ENCODE peak calls at places on chromosomes 11 and 22, in five cellular contexts. B is suprapubic skin, L is right cardiac atrium, T is OCI-LY7, W is A673. K is an unnamed sample.

GRCh38 chr22:26648011-26648497 is 9.3 kb upstream of the MIAT start:
- DNase-seq in B (no peak), L (no peak), T (peak; percentile 67), W (no peak), K (no peak)

GRCh38 chr11:98365185-98365584 is 655.6 kb upstream of the CNTN5 start:
- DNase-seq in B (no peak), L (no peak), T (no peak), W (no peak), K (no peak)

GRCh38 chr11:75155570-75156422 is 4.9 kb downstream of the SLCO2B1 start:
- DNase-seq in B (no peak), L (no peak), T (no peak), W (no peak), K (no peak)

GRCh38 chr11:126817096-126817495 is 183.5 kb downstream of the KIRREL3 start:
- DNase-seq in B (no peak), L (no peak), T (no peak), W (no peak), K (no peak)

GRCh38 chr22:25729016-25729415 is 13.0 kb upstream of the MYO18B start:
- DNase-seq in B (no peak), L (no peak), T (no peak), W (no peak), K (no peak)

GRCh38 chr11:126645206-126645605 is 289.7 kb downstream of the ST3GAL4 start:
- DNase-seq in B (no peak), L (no peak), T (no peak), W (no peak), K (no peak)

GRCh38 chr22:40679964-40680818 is 907 bp downstream of the MCHR1 start:
- DNase-seq in B (no peak), L (no peak), T (no peak), W (peak; percentile 34), K (no peak)

GRCh38 chr22:40220316-40221054 is 42.8 kb downstream of the TNRC6B start:
- DNase-seq in B (no peak), L (no peak), T (no peak), W (no peak), K (no peak)

GRCh38 chr11:1049431-1049891 is 12.9 kb upstream of the MUC6 start:
- DNase-seq in B (no peak), L (peak; percentile 36), T (no peak), W (no peak), K (no peak)

GRCh38 chr22:23058063-23058462 is 12.3 kb upstream of the GNAZ start:
- DNase-seq in B (no peak), L (no peak), T (no peak), W (no peak), K (no peak)

GRCh38 chr11:9745411-9746211 is 81.7 kb downstream of the SWAP70 start:
- DNase-seq in B (no peak), L (no peak), T (peak; percentile 74), W (no peak), K (no peak)

GRCh38 chr11:15884131-15884530 is 472.2 kb downstream of the SOX6 start:
- DNase-seq in B (no peak), L (peak; percentile 70), T (no peak), W (no peak), K (no peak)

GRCh38 chr11:115324569-115325432 is 179.4 kb downstream of the CADM1 start:
- DNase-seq in B (no peak), L (no peak), T (peak; percentile 79), W (peak; percentile 77), K (no peak)

GRCh38 chr11:45607995-45608394 is 57.4 kb downstream of the CHST1 start:
- DNase-seq in B (no peak), L (no peak), T (no peak), W (no peak), K (no peak)

GRCh38 chr11:134369656-134370525 is 38.1 kb downstream of the GLB1L2 start:
- DNase-seq in B (peak; percentile 55), L (no peak), T (no peak), W (no peak), K (peak; percentile 34)

GRCh38 chr11:95338430-95338991 is 107.5 kb upstream of the SESN3 start:
- DNase-seq in B (peak; percentile 74), L (peak; percentile 79), T (no peak), W (peak; percentile 56), K (no peak)

GRCh38 chr11:28243057-28243456 is 134.9 kb downstream of the METTL15 start:
- DNase-seq in B (no peak), L (no peak), T (no peak), W (no peak), K (no peak)

GRCh38 chr22:44497904-44498242 is at the start of gene RTL6:
- DNase-seq in B (no peak), L (no peak), T (no peak), W (no peak), K (peak; percentile 70)

GRCh38 chr11:74011360-74012071 is 2.6 kb upstream of the UCP3 start:
- DNase-seq in B (no peak), L (no peak), T (no peak), W (no peak), K (no peak)

GRCh38 chr11:133064961-133065360 is 467.3 kb downstream of the OPCML start:
- DNase-seq in B (no peak), L (peak; percentile 43), T (no peak), W (no peak), K (no peak)

GRCh38 chr11:15313862-15314261 is 199.1 kb downstream of the INSC start:
- DNase-seq in B (no peak), L (no peak), T (no peak), W (no peak), K (no peak)

GRCh38 chr11:29481721-29482120 is 535.1 kb downstream of the KCNA4 start:
- DNase-seq in B (no peak), L (no peak), T (no peak), W (no peak), K (no peak)

GRCh38 chr22:21628386-21629261 is 1.2 kb downstream of the YDJC start:
- DNase-seq in B (no peak), L (peak; percentile 68), T (no peak), W (no peak), K (no peak)

GRCh38 chr22:21626073-21626734 is 3.6 kb downstream of the YDJC start:
- DNase-seq in B (no peak), L (no peak), T (no peak), W (no peak), K (no peak)

GRCh38 chr22:21624880-21625791 is 4.7 kb downstream of the YDJC start:
- DNase-seq in B (no peak), L (no peak), T (no peak), W (no peak), K (no peak)

GRCh38 chr22:21624120-21624879 is 5.5 kb downstream of the YDJC start:
- DNase-seq in B (no peak), L (peak; percentile 74), T (peak; percentile 38), W (peak; percentile 62), K (no peak)

DNA sequence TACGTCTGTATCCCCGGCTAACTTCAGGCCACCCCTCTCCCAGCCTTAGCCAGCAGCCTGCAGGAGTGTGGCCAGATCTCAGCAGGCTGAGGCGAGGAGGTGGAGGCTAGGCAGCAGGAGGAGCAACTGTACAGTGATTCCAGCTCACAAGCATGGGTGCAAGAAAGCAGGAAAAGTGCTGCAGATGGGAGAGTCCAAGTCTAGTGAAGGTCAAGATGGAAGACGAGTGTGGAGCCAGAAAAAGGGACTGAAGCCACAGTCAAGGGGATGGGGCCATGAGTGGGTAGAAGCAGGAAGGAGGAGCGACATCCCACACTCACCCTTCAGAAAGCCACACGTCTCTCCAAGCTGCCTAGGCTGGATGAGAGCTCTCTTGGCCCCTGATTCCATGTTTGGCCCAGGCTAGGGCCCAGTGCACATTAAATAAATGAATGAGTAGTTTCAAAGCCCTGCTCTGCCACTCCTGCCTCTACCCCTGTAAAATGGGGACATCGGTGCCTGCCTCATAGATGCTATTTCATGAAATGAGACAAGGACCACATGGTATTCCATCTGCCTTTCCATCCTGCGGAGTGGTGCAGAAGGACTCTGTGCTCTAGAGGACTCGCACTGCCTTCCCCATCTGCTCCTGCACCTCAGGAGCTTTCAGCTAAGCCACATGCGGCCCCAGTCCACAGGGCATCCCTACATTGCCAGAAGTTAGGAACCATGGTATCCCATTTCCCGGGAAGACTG is 2.9 kb downstream of the YDJC start:
- DNase-seq in B (no peak), L (no peak), T (no peak), W (no peak), K (no peak)
- H3K4me3 ChIP-seq in B (no peak overlapping the region), L (no peak overlapping the region), T (no peak overlapping the region), W (no peak overlapping the region), K (no peak overlapping the region)

GRCh38 chr11:128937480-128937879 is 5.2 kb downstream of the TP53AIP1 start:
- DNase-seq in B (no peak), L (no peak), T (no peak), W (no peak), K (no peak)
- H3K4me3 ChIP-seq in B (no peak overlapping the region), L (no peak overlapping the region), T (no peak overlapping the region), W (no peak overlapping the region), K (no peak overlapping the region)

DNA sequence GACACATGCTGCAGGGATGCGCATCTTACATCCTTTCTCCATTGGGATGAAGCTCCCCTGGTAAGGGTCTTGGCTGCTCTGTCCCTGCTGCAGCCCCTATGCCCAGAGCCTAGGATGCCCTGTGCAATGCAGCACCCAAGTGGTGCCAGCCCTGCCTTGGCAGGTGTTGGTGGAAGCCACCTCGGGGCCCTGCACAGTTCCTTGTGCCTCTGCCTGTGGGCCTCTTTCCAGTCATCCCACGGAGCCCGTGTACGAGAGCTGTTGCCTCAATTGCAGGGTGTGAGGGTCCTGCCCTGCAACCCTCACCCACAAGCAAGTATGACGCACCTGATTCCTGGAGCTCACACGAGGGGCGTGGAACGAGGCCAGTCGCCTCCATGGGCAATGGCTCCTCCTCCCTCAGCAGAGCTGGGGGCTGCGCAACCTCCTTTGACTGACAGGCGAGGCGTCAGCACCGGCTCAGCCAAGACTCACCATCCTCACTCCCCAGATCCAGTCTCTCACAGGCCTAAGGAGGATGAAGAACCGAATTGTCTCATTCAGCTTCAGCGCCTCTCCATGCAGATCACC is 719.6 kb downstream of the BRD1 start:
- DNase-seq in B (no peak), L (no peak), T (no peak), W (no peak), K (no peak)
- H3K4me3 ChIP-seq in B (no peak overlapping the region), L (no peak overlapping the region), T (no peak overlapping the region), W (no peak overlapping the region), K (no peak overlapping the region)

DNA sequence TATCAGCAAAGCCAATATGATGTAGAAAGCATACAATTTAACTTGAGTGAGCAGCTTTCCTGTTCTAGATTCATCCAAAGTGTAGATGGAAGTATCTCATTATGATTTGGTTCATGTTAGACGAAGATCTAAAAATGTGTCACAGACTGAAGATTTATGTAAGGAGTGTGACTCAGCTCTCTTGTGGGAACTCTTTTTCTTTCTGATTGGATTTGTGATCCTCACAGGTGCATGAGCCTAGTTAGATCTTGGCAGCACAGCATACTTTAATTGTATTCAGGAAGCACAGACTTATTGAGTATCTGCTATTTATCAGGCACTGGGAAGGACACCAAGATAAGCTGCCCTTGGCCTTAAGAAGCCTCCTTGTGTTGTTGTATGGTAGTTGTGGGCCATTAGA is 147.1 kb downstream of the C11orf91 start:
- DNase-seq in B (no peak), L (no peak), T (no peak), W (peak; percentile 26), K (no peak)
- H3K4me3 ChIP-seq in B (no peak overlapping the region), L (no peak overlapping the region), T (no peak overlapping the region), W (no peak overlapping the region), K (no peak overlapping the region)

GRCh38 chr11:65389294-65389980 is 3.0 kb downstream of the FRMD8 start:
- DNase-seq in B (no peak), L (no peak), T (no peak), W (no peak), K (no peak)
- H3K4me3 ChIP-seq in B (peak overlapping the region; percentile 5), L (no peak overlapping the region), T (no peak overlapping the region), W (peak overlapping the region; percentile 11), K (no peak overlapping the region)

GRCh38 chr11:67118059-67118766 is 850 bp upstream of the KDM2A start:
- DNase-seq in B (peak; percentile 81), L (peak; percentile 80), T (peak; percentile 48), W (peak; percentile 51), K (no peak)
- H3K4me3 ChIP-seq in B (peak overlapping the region; percentile 92), L (peak overlapping the region; percentile 61), T (peak overlapping the region; percentile 66), W (peak overlapping the region; percentile 47), K (peak overlapping the region; percentile 31)